ENCODE peak calls at places on chromosomes 5 and 9, in eight cellular contexts. O is ovary, A is frontal cortex, G is smooth muscle cell of the brain vasculature, D is caudate nucleus, U is heart left ventricle, W is T-helper 1 cell, T is colonic mucosa. Z is an unnamed sample.

GRCh38 chr5:94361832-94362754 is 256.3 kb downstream of the KIAA0825 start:
- DNase-seq in A (no peak), W (no peak), O (no peak), U (no peak), D (no peak), G (no peak), T (no peak), Z (no peak)

GRCh38 chr5:77563475-77563874 is 71.4 kb upstream of the WDR41 start:
- DNase-seq in W (no peak), G (no peak), U (no peak), T (no peak), D (no peak), O (no peak), A (no peak), Z (no peak)

GRCh38 chr9:109816490-109816889 is 36.5 kb downstream of the PALM2AKAP2 start:
- DNase-seq in W (no peak), A (no peak), G (peak), O (no peak), T (no peak), U (no peak), D (no peak), Z (no peak)

GRCh38 chr9:119044801-119045200 is 324.4 kb downstream of the BRINP1 start:
- DNase-seq in O (no peak), D (no peak), G (no peak), A (no peak), W (no peak), T (no peak), U (no peak), Z (no peak)

GRCh38 chr5:69414885-69415583 is at the start of gene MARVELD2:
- DNase-seq in G (peak), D (peak), W (peak), T (peak), O (peak), U (peak), A (peak), Z (peak)

GRCh38 chr5:72885824-72886223 is 69.4 kb downstream of the TNPO1 start:
- DNase-seq in G (no peak), O (no peak), A (no peak), D (no peak), T (no peak), U (no peak), W (no peak), Z (no peak)

GRCh38 chr9:6584881-6585597 is 60.5 kb downstream of the GLDC start:
- DNase-seq in O (no peak), T (no peak), W (no peak), A (no peak), G (no peak), D (no peak), U (no peak), Z (peak)

GRCh38 chr5:142717582-142718215 is 31.8 kb upstream of the FGF1 start:
- DNase-seq in G (no peak), D (no peak), U (no peak), O (no peak), T (no peak), A (no peak), W (no peak), Z (no peak)

GRCh38 chr9:98607152-98607551 is 101.6 kb downstream of the GABBR2 start:
- DNase-seq in A (no peak), T (no peak), G (no peak), U (no peak), D (no peak), W (no peak), O (no peak), Z (no peak)

GRCh38 chr9:99093492-99093791 is 11.5 kb upstream of the TGFBR1 start:
- DNase-seq in W (no peak), T (no peak), D (no peak), G (no peak), A (no peak), U (no peak), O (no peak), Z (no peak)

Z was measured in NCI-H526 treated with DMSO at 0.1 percent for 48 hours.